ENCODE peak calls at places on chromosomes 12 and 14, in nine cellular contexts. Q is progenitor cell of endocrine pancreas; I is activated CD8-positive, alpha-beta T cell treated with anti-CD3 and anti-CD28 coated beads for 36 hours; K is GM13976; Y is astrocyte of the cerebellum; H is omental fat pad; M is stomach; N is fibroblast of pulmonary artery; D is B cell. P is an unnamed sample.

GRCh38 chr12:126668538-126668937 is 1598.4 kb upstream of the TMEM132C start:
- DNase-seq in Q (no peak), I (no peak), K (no peak), Y (peak), H (no peak), M (no peak), N (peak), D (no peak), P (no peak)

GRCh38 chr12:128267651-128268347 is 829 bp downstream of the TMEM132C start:
- DNase-seq in Q (no peak), I (no peak), K (peak), Y (no peak), H (no peak), M (no peak), N (no peak), D (peak), P (no peak)

GRCh38 chr12:120759591-120760348 is 34.1 kb downstream of the ACADS start:
- DNase-seq in Q (no peak), I (no peak), K (no peak), Y (no peak), H (no peak), M (no peak), N (no peak), D (no peak), P (no peak)

GRCh38 chr12:66119870-66120241 is 10.7 kb downstream of the LLPH start:
- DNase-seq in Q (no peak), I (no peak), K (no peak), Y (no peak), H (no peak), M (no peak), N (no peak), D (no peak), P (no peak)

GRCh38 chr12:4148418-4149056 is 125.0 kb upstream of the CCND2 start:
- DNase-seq in Q (no peak), I (peak), K (no peak), Y (no peak), H (no peak), M (peak), N (no peak), D (peak), P (peak)

GRCh38 chr12:65948320-65949008 is 124.2 kb downstream of the HMGA2 start:
- DNase-seq in Q (no peak), I (no peak), K (no peak), Y (peak), H (peak), M (peak), N (peak), D (no peak), P (no peak)

GRCh38 chr14:51328089-51328941 is 88.3 kb downstream of the TMX1 start:
- DNase-seq in Q (no peak), I (peak), K (no peak), Y (peak), H (no peak), M (no peak), N (peak), D (no peak), P (no peak)

GRCh38 chr12:29207120-29207519 is 58.0 kb downstream of the FAR2 start:
- DNase-seq in Q (no peak), I (no peak), K (no peak), Y (no peak), H (no peak), M (no peak), N (peak), D (no peak), P (no peak)

GRCh38 chr12:41242613-41243012 is 54.5 kb downstream of the PDZRN4 start:
- DNase-seq in Q (no peak), I (no peak), K (no peak), Y (no peak), H (no peak), M (no peak), N (no peak), D (no peak), P (no peak)

GRCh38 chr12:14845350-14845750 is 2.0 kb upstream of the ART4 start:
- DNase-seq in Q (peak), I (peak), K (peak), Y (peak), H (no peak), M (peak), N (peak), D (peak), P (no peak)

GRCh38 chr12:66776974-66777373 is 98.1 kb upstream of the GRIP1 start:
- DNase-seq in Q (no peak), I (peak), K (peak), Y (no peak), H (no peak), M (no peak), N (no peak), D (no peak), P (peak)

GRCh38 chr12:127723236-127723635 is 543.7 kb upstream of the TMEM132C start:
- DNase-seq in Q (no peak), I (no peak), K (no peak), Y (no peak), H (no peak), M (no peak), N (no peak), D (no peak), P (no peak)

GRCh38 chr12:42981379-42981778 is 391.8 kb upstream of the PRICKLE1 start:
- DNase-seq in Q (no peak), I (no peak), K (no peak), Y (no peak), H (no peak), M (no peak), N (no peak), D (no peak), P (no peak)

GRCh38 chr14:90842726-90843125 is 26.5 kb upstream of the TTC7B start:
- DNase-seq in Q (no peak), I (peak), K (no peak), Y (no peak), H (no peak), M (no peak), N (peak), D (no peak), P (no peak)

GRCh38 chr12:71846322-71846940 is 6.9 kb downstream of the TBC1D15 start:
- DNase-seq in Q (no peak), I (no peak), K (no peak), Y (peak), H (no peak), M (no peak), N (peak), D (no peak), P (no peak)

GRCh38 chr12:27861428-27862167 is 81.6 kb upstream of the MANSC4 start:
- DNase-seq in Q (no peak), I (peak), K (peak), Y (no peak), H (no peak), M (peak), N (peak), D (no peak), P (peak)

GRCh38 chr14:61065671-61066070 is 84.6 kb downstream of the SLC38A6 start:
- DNase-seq in Q (no peak), I (no peak), K (no peak), Y (no peak), H (no peak), M (no peak), N (no peak), D (no peak), P (no peak)

GRCh38 chr14:104933721-104934379 is 9.2 kb downstream of the PLD4 start:
- DNase-seq in Q (no peak), I (no peak), K (peak), Y (no peak), H (no peak), M (no peak), N (no peak), D (no peak), P (no peak)

GRCh38 chr12:50764861-50765324 is 992 bp downstream of the ATF1 start:
- DNase-seq in Q (peak), I (peak), K (no peak), Y (no peak), H (no peak), M (no peak), N (peak), D (peak), P (no peak)

GRCh38 chr12:90515199-90516175 is 439.5 kb downstream of the CCER1 start:
- DNase-seq in Q (no peak), I (no peak), K (peak), Y (no peak), H (no peak), M (no peak), N (peak), D (no peak), P (peak)

GRCh38 chr14:93045965-93046695 is 69.6 kb downstream of the ITPK1 start:
- DNase-seq in Q (no peak), I (no peak), K (no peak), Y (peak), H (no peak), M (no peak), N (peak), D (no peak), P (no peak)

GRCh38 chr14:79708426-79708825 is 502.9 kb downstream of the DIO2 start:
- DNase-seq in Q (no peak), I (no peak), K (no peak), Y (no peak), H (no peak), M (no peak), N (no peak), D (no peak), P (no peak)

GRCh38 chr12:112386726-112387125 is 4.5 kb upstream of the HECTD4 start:
- DNase-seq in Q (no peak), I (no peak), K (no peak), Y (no peak), H (no peak), M (no peak), N (peak), D (no peak), P (no peak)

GRCh38 chr12:19779393-19780056 is 340.2 kb downstream of the AEBP2 start:
- DNase-seq in Q (peak), I (no peak), K (no peak), Y (no peak), H (no peak), M (no peak), N (peak), D (no peak), P (no peak)

GRCh38 chr14:24674204-24674970 is 40.4 kb upstream of the GZMB start:
- DNase-seq in Q (no peak), I (peak), K (no peak), Y (no peak), H (no peak), M (no peak), N (no peak), D (no peak), P (peak)

GRCh38 chr12:28869197-28869596 is 279.9 kb upstream of the FAR2 start:
- DNase-seq in Q (no peak), I (no peak), K (no peak), Y (peak), H (no peak), M (no peak), N (peak), D (no peak), P (no peak)

GRCh38 chr12:111404362-111405148 is 1.2 kb upstream of the SH2B3 start:
- DNase-seq in Q (no peak), I (peak), K (peak), Y (no peak), H (no peak), M (no peak), N (peak), D (peak), P (peak)

GRCh38 chr12:13316847-13317246 is 120.3 kb downstream of the EMP1 start:
- DNase-seq in Q (no peak), I (no peak), K (no peak), Y (no peak), H (no peak), M (no peak), N (no peak), D (no peak), P (no peak)

DNA sequence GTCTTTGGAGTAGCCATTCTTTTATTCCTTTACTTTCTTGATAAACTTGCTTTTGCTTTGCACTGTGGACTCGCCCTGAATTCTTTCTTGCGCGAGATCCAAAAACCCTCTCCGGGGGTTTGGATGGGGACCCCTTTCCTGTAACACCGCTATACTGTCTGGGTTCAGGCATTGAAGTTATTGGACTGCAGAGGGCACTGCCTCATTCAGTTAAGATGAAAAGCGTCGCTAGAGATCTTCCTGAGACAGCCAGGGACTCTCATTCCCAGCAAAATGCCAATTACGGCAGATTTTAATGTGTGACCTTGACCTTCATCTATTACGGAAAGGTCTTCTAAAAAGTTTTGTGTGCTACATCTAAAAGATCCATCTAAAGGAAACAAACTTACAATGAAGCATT is 17.3 kb upstream of the RIMKLB start:
- DNase-seq in Q (no peak), I (no peak), K (no peak), Y (no peak), H (no peak), M (no peak), N (no peak), D (no peak), P (no peak)
- TF ChIP-seq CTCF in Q (no peak), I (no peak), K (no peak), Y (peak), H (no peak), M (no peak), N (no peak), D (no peak), P (no peak)

GRCh38 chr12:49649892-49650291 is 26.5 kb downstream of the PRPF40B start:
- DNase-seq in Q (no peak), I (no peak), K (no peak), Y (no peak), H (no peak), M (no peak), N (no peak), D (no peak), P (no peak)
- TF ChIP-seq CTCF in Q (no peak), I (no peak), K (no peak), Y (no peak), H (no peak), M (no peak), N (no peak), D (no peak), P (no peak)

DNA sequence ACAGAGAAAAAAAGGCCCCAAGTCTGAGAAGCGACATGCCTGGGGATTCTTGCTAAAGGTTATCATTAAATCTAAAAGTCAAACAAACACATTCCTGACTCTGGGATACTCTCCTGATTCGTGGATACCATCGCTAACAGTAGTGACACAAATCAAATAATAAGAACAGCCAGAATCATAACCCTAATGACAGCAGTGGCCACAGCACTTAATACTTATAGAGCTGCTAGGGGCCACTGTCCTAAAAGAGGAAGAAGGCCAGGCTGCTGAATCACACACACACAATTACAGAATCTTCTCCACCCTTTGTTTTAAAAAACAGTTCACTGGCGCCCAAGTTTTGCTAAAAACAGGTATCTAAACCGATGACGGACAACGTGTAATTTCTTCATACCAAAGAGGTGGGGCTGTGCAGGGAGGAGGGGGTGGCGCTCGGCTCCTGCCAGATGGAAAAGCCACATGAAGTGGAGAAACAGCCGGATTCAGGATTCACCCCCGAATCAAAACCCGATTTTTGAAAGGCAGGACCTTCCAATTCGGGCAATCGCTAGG is 1.1 kb downstream of the CLIP1 start:
- DNase-seq in Q (no peak), I (peak), K (no peak), Y (no peak), H (no peak), M (peak), N (peak), D (peak), P (no peak)
- TF ChIP-seq CTCF in Q (no peak), I (no peak), K (no peak), Y (no peak), H (no peak), M (no peak), N (no peak), D (no peak), P (no peak)

DNA sequence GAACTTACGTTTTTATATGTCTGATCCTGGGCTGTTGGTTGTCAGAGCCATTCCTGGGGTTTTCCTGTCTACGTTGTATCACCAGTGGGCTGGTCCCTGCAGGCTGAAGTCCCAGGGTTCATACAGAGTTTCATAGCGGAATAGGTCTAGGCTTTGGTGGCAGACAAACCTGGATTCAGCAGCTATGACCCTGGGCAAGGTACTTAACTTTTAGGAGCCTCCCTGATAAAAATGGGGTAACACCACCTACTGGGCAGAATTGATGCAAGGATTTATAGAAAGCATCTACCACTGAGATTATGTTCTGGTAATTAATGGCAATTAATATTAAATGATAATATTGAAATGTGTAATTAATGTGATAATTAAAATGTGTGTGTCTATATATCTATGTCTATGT is 141.2 kb downstream of the SYNE2 start:
- DNase-seq in Q (no peak), I (peak), K (no peak), Y (no peak), H (no peak), M (no peak), N (peak), D (no peak), P (no peak)
- TF ChIP-seq CTCF in Q (no peak), I (peak), K (peak), Y (peak), H (no peak), M (peak), N (peak), D (no peak), P (peak)

GRCh38 chr14:77077040-77077439 is 21.0 kb upstream of the CIPC start:
- DNase-seq in Q (no peak), I (no peak), K (no peak), Y (no peak), H (no peak), M (no peak), N (peak), D (no peak), P (no peak)
- TF ChIP-seq CTCF in Q (no peak), I (no peak), K (no peak), Y (no peak), H (no peak), M (no peak), N (no peak), D (no peak), P (no peak)